ENCODE peak calls at places on chromosome 18, in five cellular contexts. F, X, P, H and W are unnamed samples.

GRCh38 chr18:12307871-12308385 is at the start of gene TUBB6:
- DNase-seq in F (no peak), X (no peak), P (peak; percentile 64), H (peak; percentile 87), W (no peak)

GRCh38 chr18:45687617-45688016 is 36.4 kb upstream of the SLC14A1 start:
- DNase-seq in F (no peak), X (no peak), P (no peak), H (no peak), W (peak; percentile 39)

GRCh38 chr18:63346031-63346430 is 21.0 kb downstream of the KDSR start:
- DNase-seq in F (no peak), X (no peak), P (no peak), H (no peak), W (no peak)

GRCh38 chr18:74128114-74128513 is 19.5 kb downstream of the FBXO15 start:
- DNase-seq in F (no peak), X (no peak), P (no peak), H (no peak), W (no peak)

GRCh38 chr18:36203360-36203895 is 16.1 kb downstream of the MOCOS start:
- DNase-seq in F (no peak), X (no peak), P (no peak), H (no peak), W (no peak)

GRCh38 chr18:49247786-49248185 is 212.7 kb downstream of the DYM start:
- DNase-seq in F (no peak), X (no peak), P (no peak), H (no peak), W (no peak)

GRCh38 chr18:61946449-61946848 is 53.6 kb upstream of the RNF152 start:
- DNase-seq in F (no peak), X (no peak), P (no peak), H (peak; percentile 72), W (no peak)

GRCh38 chr18:23183356-23184150 is 48.3 kb downstream of the CABLES1 start:
- DNase-seq in F (no peak), X (no peak), P (no peak), H (no peak), W (no peak)

GRCh38 chr18:22398464-22398863 is 19.3 kb downstream of the CTAGE1 start:
- DNase-seq in F (no peak), X (no peak), P (no peak), H (no peak), W (no peak)

GRCh38 chr18:4586729-4587128 is 131.6 kb upstream of the DLGAP1 start:
- DNase-seq in F (no peak), X (no peak), P (no peak), H (no peak), W (no peak)

GRCh38 chr18:72107647-72108046 is 436.5 kb downstream of the CBLN2 start:
- DNase-seq in F (no peak), X (no peak), P (no peak), H (no peak), W (no peak)

GRCh38 chr18:41244751-41245150 is 710.3 kb upstream of the PIK3C3 start:
- DNase-seq in F (no peak), X (no peak), P (no peak), H (no peak), W (no peak)

GRCh38 chr18:21330122-21330701 is 88.2 kb downstream of the GREB1L start:
- DNase-seq in F (no peak), X (no peak), P (no peak), H (peak; percentile 16), W (no peak)

GRCh38 chr18:9539938-9540337 is 64.6 kb downstream of the RALBP1 start:
- DNase-seq in F (no peak), X (no peak), P (no peak), H (no peak), W (no peak)

GRCh38 chr18:55637204-55637603 is 49.2 kb upstream of the TCF4 start:
- DNase-seq in F (no peak), X (no peak), P (no peak), H (no peak), W (no peak)

GRCh38 chr18:47248610-47249343 is 2.7 kb downstream of the SKOR2 start:
- DNase-seq in F (peak; percentile 52), X (no peak), P (no peak), H (no peak), W (no peak)

GRCh38 chr18:48540329-48541025 is 1.6 kb downstream of the CTIF start:
- DNase-seq in F (peak; percentile 84), X (peak; percentile 26), P (peak; percentile 77), H (peak; percentile 89), W (no peak)

GRCh38 chr18:14781671-14782070 is 33.7 kb downstream of the ANKRD30B start:
- DNase-seq in F (no peak), X (no peak), P (no peak), H (no peak), W (no peak)

GRCh38 chr18:72444756-72445155 is 99.4 kb downstream of the CBLN2 start:
- DNase-seq in F (no peak), X (no peak), P (no peak), H (no peak), W (no peak)

GRCh38 chr18:74378179-74378682 is 62.6 kb downstream of the C18orf63 start:
- DNase-seq in F (peak; percentile 19), X (peak; percentile 76), P (peak; percentile 12), H (no peak), W (no peak)

GRCh38 chr18:62525611-62526010 is 2.8 kb downstream of the ZCCHC2 start:
- DNase-seq in F (no peak), X (no peak), P (no peak), H (no peak), W (no peak)

GRCh38 chr18:48228301-48228715 is 180.9 kb downstream of the ZBTB7C start:
- DNase-seq in F (no peak), X (no peak), P (peak; percentile 21), H (no peak), W (no peak)

GRCh38 chr18:58288922-58289797 is 245.1 kb downstream of the NEDD4L start:
- DNase-seq in F (no peak), X (no peak), P (no peak), H (peak; percentile 69), W (no peak)

GRCh38 chr18:75124967-75125358 is 84.0 kb downstream of the PTGR3 start:
- DNase-seq in F (no peak), X (no peak), P (no peak), H (no peak), W (no peak)

GRCh38 chr18:8930990-8931648 is 171.4 kb upstream of the NDUFV2 start:
- DNase-seq in F (no peak), X (no peak), P (no peak), H (no peak), W (no peak)

GRCh38 chr18:70337139-70337972 is 48.5 kb downstream of the SOCS6 start:
- DNase-seq in F (no peak), X (no peak), P (peak; percentile 32), H (peak; percentile 79), W (no peak)

GRCh38 chr18:43965691-43966090 is 688.4 kb upstream of the SYT4 start:
- DNase-seq in F (no peak), X (no peak), P (no peak), H (no peak), W (no peak)

GRCh38 chr18:49569701-49570100 is 7.8 kb downstream of the LIPG start:
- DNase-seq in F (no peak), X (no peak), P (no peak), H (no peak), W (no peak)